ENCODE peak calls at places on chromosome 22, in nine cellular contexts. One of them, this sample, is unnamed.

GRCh38 chr22:38124236-38124974 is 13.9 kb upstream of the BAIAP2L2 start:
- DNase-seq in ovary: no peak
- DNase-seq in tibial nerve: no peak
- DNase-seq in H1: no peak
- DNase-seq in SK-N-SH: no peak
- DNase-seq in suprapubic skin: no peak
- DNase-seq in esophagus muscularis mucosa: no peak
- DNase-seq in A549: no peak
- DNase-seq in stomach: no peak
- DNase-seq in this sample: no peak

GRCh38 chr22:17997456-17997855 is 26.9 kb downstream of the MICAL3 start:
- DNase-seq in suprapubic skin: no peak
- DNase-seq in H1: no peak
- DNase-seq in tibial nerve: no peak
- DNase-seq in stomach: no peak
- DNase-seq in A549: no peak
- DNase-seq in esophagus muscularis mucosa: no peak
- DNase-seq in SK-N-SH: no peak
- DNase-seq in ovary: no peak
- DNase-seq in this sample: no peak

GRCh38 chr22:41237707-41238569 is 2.8 kb downstream of the CHADL start:
- DNase-seq in ovary: peak
- DNase-seq in tibial nerve: peak
- DNase-seq in A549: no peak
- DNase-seq in H1: peak
- DNase-seq in stomach: peak
- DNase-seq in SK-N-SH: peak
- DNase-seq in suprapubic skin: peak
- DNase-seq in esophagus muscularis mucosa: no peak
- DNase-seq in this sample: peak

GRCh38 chr22:35044607-35045390 is 21.2 kb upstream of the ISX start:
- DNase-seq in suprapubic skin: no peak
- DNase-seq in A549: no peak
- DNase-seq in H1: no peak
- DNase-seq in ovary: no peak
- DNase-seq in stomach: no peak
- DNase-seq in tibial nerve: no peak
- DNase-seq in esophagus muscularis mucosa: no peak
- DNase-seq in SK-N-SH: no peak
- DNase-seq in this sample: no peak

GRCh38 chr22:24186892-24187670 is 5.8 kb downstream of the SUSD2 start:
- DNase-seq in H1: no peak
- DNase-seq in suprapubic skin: no peak
- DNase-seq in SK-N-SH: peak
- DNase-seq in A549: no peak
- DNase-seq in tibial nerve: no peak
- DNase-seq in esophagus muscularis mucosa: no peak
- DNase-seq in stomach: no peak
- DNase-seq in ovary: no peak
- DNase-seq in this sample: no peak

GRCh38 chr22:40385041-40385782 is 14.8 kb downstream of the SGSM3 start:
- DNase-seq in ovary: no peak
- DNase-seq in tibial nerve: no peak
- DNase-seq in SK-N-SH: no peak
- DNase-seq in stomach: no peak
- DNase-seq in esophagus muscularis mucosa: no peak
- DNase-seq in suprapubic skin: no peak
- DNase-seq in A549: no peak
- DNase-seq in H1: no peak
- DNase-seq in this sample: no peak

GRCh38 chr22:32546480-32546879 is 71.9 kb downstream of the FBXO7 start:
- DNase-seq in suprapubic skin: peak
- DNase-seq in SK-N-SH: no peak
- DNase-seq in stomach: no peak
- DNase-seq in H1: no peak
- DNase-seq in A549: no peak
- DNase-seq in ovary: no peak
- DNase-seq in esophagus muscularis mucosa: no peak
- DNase-seq in tibial nerve: no peak
- DNase-seq in this sample: no peak

GRCh38 chr22:29305836-29306174 is 645 bp upstream of the GAS2L1 start:
- DNase-seq in stomach: no peak
- DNase-seq in suprapubic skin: no peak
- DNase-seq in ovary: no peak
- DNase-seq in SK-N-SH: no peak
- DNase-seq in tibial nerve: no peak
- DNase-seq in esophagus muscularis mucosa: no peak
- DNase-seq in A549: no peak
- DNase-seq in H1: no peak
- DNase-seq in this sample: no peak

GRCh38 chr22:36828815-36829214 is 12.0 kb upstream of the PVALB start:
- DNase-seq in esophagus muscularis mucosa: no peak
- DNase-seq in A549: no peak
- DNase-seq in suprapubic skin: no peak
- DNase-seq in ovary: no peak
- DNase-seq in tibial nerve: no peak
- DNase-seq in SK-N-SH: no peak
- DNase-seq in H1: no peak
- DNase-seq in stomach: no peak
- DNase-seq in this sample: no peak

GRCh38 chr22:33204408-33204807 is 146.2 kb upstream of the SYN3 start:
- DNase-seq in suprapubic skin: no peak
- DNase-seq in tibial nerve: no peak
- DNase-seq in esophagus muscularis mucosa: no peak
- DNase-seq in SK-N-SH: no peak
- DNase-seq in ovary: no peak
- DNase-seq in stomach: no peak
- DNase-seq in A549: no peak
- DNase-seq in H1: no peak
- DNase-seq in this sample: no peak

GRCh38 chr22:50507421-50507990 is at the start of gene LMF2:
- DNase-seq in ovary: peak
- DNase-seq in H1: peak
- DNase-seq in suprapubic skin: peak
- DNase-seq in esophagus muscularis mucosa: peak
- DNase-seq in SK-N-SH: peak
- DNase-seq in stomach: peak
- DNase-seq in tibial nerve: peak
- DNase-seq in A549: peak
- DNase-seq in this sample: no peak

GRCh38 chr22:29744902-29745301 is 21.9 kb downstream of the ZMAT5 start:
- DNase-seq in A549: no peak
- DNase-seq in stomach: peak
- DNase-seq in esophagus muscularis mucosa: no peak
- DNase-seq in H1: no peak
- DNase-seq in ovary: no peak
- DNase-seq in tibial nerve: peak
- DNase-seq in suprapubic skin: no peak
- DNase-seq in SK-N-SH: no peak
- DNase-seq in this sample: no peak

GRCh38 chr22:37760152-37760551 is 47.6 kb upstream of the GCAT start:
- DNase-seq in H1: no peak
- DNase-seq in esophagus muscularis mucosa: no peak
- DNase-seq in ovary: no peak
- DNase-seq in stomach: no peak
- DNase-seq in suprapubic skin: no peak
- DNase-seq in tibial nerve: no peak
- DNase-seq in A549: no peak
- DNase-seq in SK-N-SH: no peak
- DNase-seq in this sample: no peak

DNA sequence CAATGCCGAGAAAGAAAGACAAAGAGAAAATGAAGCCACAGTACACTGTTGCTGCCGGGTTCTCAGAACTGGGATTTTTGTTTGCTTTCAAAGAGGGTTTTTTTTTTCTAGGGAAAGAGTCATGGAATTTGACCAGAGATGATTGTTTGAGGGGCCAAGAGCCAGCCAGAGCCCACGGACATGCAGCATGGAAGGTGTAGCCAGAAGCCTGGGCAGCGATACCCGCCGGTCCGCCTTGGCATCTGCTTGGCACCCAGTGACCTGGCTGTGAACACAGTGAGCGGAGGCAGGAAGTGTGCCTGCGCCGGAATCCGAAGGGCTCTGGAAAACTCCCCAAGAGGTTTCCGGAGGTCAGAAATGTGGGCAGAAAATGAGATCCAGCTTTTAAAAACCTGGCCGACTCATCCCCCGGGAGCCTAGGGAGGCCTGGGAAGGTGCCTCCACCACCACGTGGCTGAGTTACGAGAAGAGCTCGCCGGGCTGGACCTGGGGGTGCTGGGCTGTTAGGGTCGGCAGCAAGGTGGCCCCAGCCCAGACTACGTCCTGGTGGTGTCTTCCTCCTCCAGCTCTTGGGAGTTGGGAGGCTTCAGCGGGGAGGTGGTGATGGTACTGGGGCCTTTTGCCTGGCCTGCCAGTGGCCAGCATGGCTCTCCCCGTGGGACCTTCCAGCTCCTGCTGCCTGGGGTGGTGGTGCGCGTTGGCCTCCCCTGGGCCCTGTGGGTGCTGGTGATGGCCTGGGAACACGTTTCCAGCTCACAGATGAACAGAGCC is 61.6 kb upstream of the PPARA start:
- DNase-seq in A549: no peak
- DNase-seq in H1: no peak
- DNase-seq in ovary: peak
- DNase-seq in SK-N-SH: no peak
- DNase-seq in tibial nerve: no peak
- DNase-seq in esophagus muscularis mucosa: no peak
- DNase-seq in stomach: peak
- DNase-seq in suprapubic skin: peak
- DNase-seq in this sample: no peak
- TF ChIP-seq EP300 in A549: no peak
- TF ChIP-seq EP300 in H1: no peak
- TF ChIP-seq EP300 in ovary: no peak
- TF ChIP-seq EP300 in SK-N-SH: no peak
- TF ChIP-seq EP300 in tibial nerve: peak
- TF ChIP-seq EP300 in esophagus muscularis mucosa: no peak
- TF ChIP-seq EP300 in stomach: no peak
- TF ChIP-seq EP300 in suprapubic skin: no peak
- TF ChIP-seq EP300 in this sample: no peak

DNA sequence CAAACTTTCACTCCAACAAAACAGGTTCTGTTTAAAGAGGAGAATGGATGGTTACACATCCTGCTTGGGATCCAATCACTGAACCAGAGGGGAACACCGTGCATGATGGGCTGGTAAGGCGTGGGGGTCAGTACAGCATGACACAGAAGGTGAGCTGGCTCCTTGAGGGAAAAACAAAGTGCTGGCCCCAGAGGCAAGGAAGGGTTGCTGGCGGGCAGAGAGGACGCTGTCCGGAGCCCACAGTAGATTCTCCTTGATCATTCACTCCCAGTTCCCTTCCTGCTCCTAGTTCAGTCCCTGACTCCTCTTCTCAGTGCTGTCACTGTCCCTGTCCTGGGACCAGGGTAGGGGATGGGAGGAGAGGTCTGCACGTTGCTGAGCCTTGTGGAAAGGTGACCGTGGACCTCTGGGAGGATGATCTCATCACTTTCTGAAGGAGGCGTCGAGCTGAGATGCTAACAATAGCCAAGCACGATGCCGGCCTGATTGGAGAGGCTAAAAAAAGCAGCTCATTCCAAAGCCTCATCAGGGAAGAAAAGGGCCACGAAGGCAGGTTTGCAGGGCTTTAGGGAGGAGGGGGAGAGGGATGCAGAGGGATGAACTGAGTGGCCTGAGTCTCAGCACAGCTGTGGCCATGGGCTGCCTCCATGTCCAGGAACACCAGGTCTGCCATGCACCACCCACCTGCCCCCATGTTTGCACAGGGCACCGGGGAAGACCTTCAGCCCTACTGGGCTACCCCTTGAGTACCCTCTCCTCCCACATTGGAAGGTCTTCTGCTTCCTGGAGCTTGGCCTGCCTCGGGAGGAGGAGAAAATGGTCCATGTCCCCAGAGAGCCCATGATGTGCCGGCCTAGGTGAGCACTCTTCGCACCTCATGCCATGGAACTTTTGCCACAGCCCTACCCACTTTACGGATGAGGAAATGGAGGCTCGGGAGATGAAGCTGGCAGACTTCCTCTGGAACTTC is 72.7 kb upstream of the RTL6 start:
- DNase-seq in esophagus muscularis mucosa: no peak
- DNase-seq in SK-N-SH: no peak
- DNase-seq in A549: no peak
- DNase-seq in ovary: no peak
- DNase-seq in stomach: no peak
- DNase-seq in H1: no peak
- DNase-seq in tibial nerve: no peak
- DNase-seq in suprapubic skin: peak
- DNase-seq in this sample: no peak
- TF ChIP-seq EP300 in esophagus muscularis mucosa: no peak
- TF ChIP-seq EP300 in SK-N-SH: no peak
- TF ChIP-seq EP300 in A549: no peak
- TF ChIP-seq EP300 in ovary: no peak
- TF ChIP-seq EP300 in stomach: no peak
- TF ChIP-seq EP300 in H1: no peak
- TF ChIP-seq EP300 in tibial nerve: no peak
- TF ChIP-seq EP300 in suprapubic skin: no peak
- TF ChIP-seq EP300 in this sample: no peak

DNA sequence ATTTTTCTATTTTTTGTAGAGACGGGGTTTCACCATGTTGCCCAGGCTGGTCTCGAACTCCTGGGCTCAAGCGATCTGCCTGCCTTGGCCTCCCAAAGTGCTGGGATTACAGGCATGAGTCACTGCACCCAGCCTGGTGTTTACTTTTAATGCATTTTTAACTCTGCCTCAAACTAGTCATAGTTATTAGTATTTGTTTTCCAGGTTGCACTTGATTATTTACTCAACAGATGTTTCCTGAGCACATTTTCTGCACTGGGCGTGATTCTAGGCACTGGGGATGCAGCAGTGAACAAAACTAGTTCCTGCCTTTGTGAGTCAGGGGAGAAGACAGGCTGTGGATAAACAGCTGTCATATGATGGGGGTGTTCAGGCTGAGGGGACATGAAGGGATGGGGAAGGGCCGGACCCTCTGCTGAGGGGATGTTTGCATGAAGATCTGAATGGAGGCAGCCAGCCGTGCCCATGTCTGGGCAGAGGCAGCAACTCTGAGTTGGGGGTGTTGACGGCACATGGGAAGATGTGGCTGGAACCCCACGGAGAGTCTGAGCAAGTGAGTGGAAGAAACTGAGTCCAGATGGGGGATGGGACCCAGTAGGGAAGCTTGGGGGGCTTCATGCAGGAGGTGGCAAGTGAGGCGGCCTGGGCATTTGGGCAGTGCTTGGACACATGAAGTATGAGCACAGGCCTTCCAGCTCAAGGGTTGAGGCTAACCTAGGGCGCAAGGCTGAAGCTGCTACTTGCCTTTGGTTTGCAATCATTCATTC is 34.4 kb downstream of the MPPED1 start:
- DNase-seq in suprapubic skin: no peak
- DNase-seq in tibial nerve: no peak
- DNase-seq in esophagus muscularis mucosa: no peak
- DNase-seq in ovary: no peak
- DNase-seq in stomach: no peak
- DNase-seq in H1: no peak
- DNase-seq in A549: peak
- DNase-seq in SK-N-SH: no peak
- DNase-seq in this sample: no peak
- TF ChIP-seq EP300 in suprapubic skin: no peak
- TF ChIP-seq EP300 in tibial nerve: no peak
- TF ChIP-seq EP300 in esophagus muscularis mucosa: no peak
- TF ChIP-seq EP300 in ovary: no peak
- TF ChIP-seq EP300 in stomach: no peak
- TF ChIP-seq EP300 in H1: no peak
- TF ChIP-seq EP300 in A549: no peak
- TF ChIP-seq EP300 in SK-N-SH: no peak
- TF ChIP-seq EP300 in this sample: no peak

GRCh38 chr22:45240810-45241631 is at the start of gene KIAA0930:
- DNase-seq in esophagus muscularis mucosa: peak
- DNase-seq in SK-N-SH: peak
- DNase-seq in A549: peak
- DNase-seq in suprapubic skin: peak
- DNase-seq in tibial nerve: peak
- DNase-seq in H1: peak
- DNase-seq in stomach: peak
- DNase-seq in ovary: peak
- DNase-seq in this sample: no peak
- TF ChIP-seq EP300 in esophagus muscularis mucosa: no peak
- TF ChIP-seq EP300 in SK-N-SH: no peak
- TF ChIP-seq EP300 in A549: no peak
- TF ChIP-seq EP300 in suprapubic skin: no peak
- TF ChIP-seq EP300 in tibial nerve: no peak
- TF ChIP-seq EP300 in H1: no peak
- TF ChIP-seq EP300 in stomach: no peak
- TF ChIP-seq EP300 in ovary: no peak
- TF ChIP-seq EP300 in this sample: no peak

This sample was measured in GM12878.